ENCODE peak calls at places on chromosomes 16 and 17, in nine cellular contexts. One of them, this sample, is unnamed.

GRCh38 chr16:65180986-65181710 is 59.3 kb upstream of the CDH11 start:
- DNase-seq in activated T-helper 2 cell treated with anti-CD3 and anti-CD28 coated beads, Interferon-gamma antibody, Interleukin-2, Interleukin-4, amounts not matched to agents 10 μg/mL and 5 μg/mL and 100 μg/mL, durations not matched to agents 14 hours and 24 hours and 36 hours: no peak
- DNase-seq in A549: no peak
- DNase-seq in stimulated activated CD4-positive, alpha-beta T cell treated with anti-CD3 and anti-CD28 coated beads, Interleukin-15, amount 100 ng/mL, for 24 hours: no peak
- DNase-seq in HCT116: no peak
- DNase-seq in germinal center: no peak
- DNase-seq in lung microvascular endothelial cell: no peak
- DNase-seq in fibroblast of the aortic adventitia: no peak
- DNase-seq in NCI-H460: no peak
- DNase-seq in this sample: no peak

GRCh38 chr16:67542464-67542863 is 13.8 kb downstream of the RIPOR1 start:
- DNase-seq in HCT116: peak
- DNase-seq in fibroblast of the aortic adventitia: peak
- DNase-seq in germinal center: peak
- DNase-seq in activated T-helper 2 cell treated with anti-CD3 and anti-CD28 coated beads, Interferon-gamma antibody, Interleukin-2, Interleukin-4, amounts not matched to agents 10 μg/mL and 5 μg/mL and 100 μg/mL, durations not matched to agents 14 hours and 24 hours and 36 hours: peak
- DNase-seq in A549: peak
- DNase-seq in stimulated activated CD4-positive, alpha-beta T cell treated with anti-CD3 and anti-CD28 coated beads, Interleukin-15, amount 100 ng/mL, for 24 hours: peak
- DNase-seq in lung microvascular endothelial cell: peak
- DNase-seq in NCI-H460: no peak
- DNase-seq in this sample: no peak

GRCh38 chr17:32502710-32503109 is 15.9 kb downstream of the CDK5R1 start:
- DNase-seq in HCT116: no peak
- DNase-seq in activated T-helper 2 cell treated with anti-CD3 and anti-CD28 coated beads, Interferon-gamma antibody, Interleukin-2, Interleukin-4, amounts not matched to agents 10 μg/mL and 5 μg/mL and 100 μg/mL, durations not matched to agents 14 hours and 24 hours and 36 hours: no peak
- DNase-seq in A549: no peak
- DNase-seq in lung microvascular endothelial cell: no peak
- DNase-seq in NCI-H460: no peak
- DNase-seq in fibroblast of the aortic adventitia: no peak
- DNase-seq in stimulated activated CD4-positive, alpha-beta T cell treated with anti-CD3 and anti-CD28 coated beads, Interleukin-15, amount 100 ng/mL, for 24 hours: no peak
- DNase-seq in germinal center: no peak
- DNase-seq in this sample: no peak

GRCh38 chr17:750431-751037 is 1.5 kb downstream of the GEMIN4 start:
- DNase-seq in activated T-helper 2 cell treated with anti-CD3 and anti-CD28 coated beads, Interferon-gamma antibody, Interleukin-2, Interleukin-4, amounts not matched to agents 10 μg/mL and 5 μg/mL and 100 μg/mL, durations not matched to agents 14 hours and 24 hours and 36 hours: no peak
- DNase-seq in NCI-H460: no peak
- DNase-seq in A549: no peak
- DNase-seq in HCT116: no peak
- DNase-seq in germinal center: no peak
- DNase-seq in lung microvascular endothelial cell: no peak
- DNase-seq in stimulated activated CD4-positive, alpha-beta T cell treated with anti-CD3 and anti-CD28 coated beads, Interleukin-15, amount 100 ng/mL, for 24 hours: no peak
- DNase-seq in fibroblast of the aortic adventitia: no peak
- DNase-seq in this sample: no peak

GRCh38 chr16:69039333-69039941 is 66.0 kb upstream of the HAS3 start:
- DNase-seq in lung microvascular endothelial cell: peak
- DNase-seq in germinal center: no peak
- DNase-seq in fibroblast of the aortic adventitia: no peak
- DNase-seq in NCI-H460: no peak
- DNase-seq in activated T-helper 2 cell treated with anti-CD3 and anti-CD28 coated beads, Interferon-gamma antibody, Interleukin-2, Interleukin-4, amounts not matched to agents 10 μg/mL and 5 μg/mL and 100 μg/mL, durations not matched to agents 14 hours and 24 hours and 36 hours: no peak
- DNase-seq in A549: no peak
- DNase-seq in stimulated activated CD4-positive, alpha-beta T cell treated with anti-CD3 and anti-CD28 coated beads, Interleukin-15, amount 100 ng/mL, for 24 hours: no peak
- DNase-seq in HCT116: no peak
- DNase-seq in this sample: no peak

GRCh38 chr17:65359016-65359415 is 202.4 kb downstream of the AXIN2 start:
- DNase-seq in A549: no peak
- DNase-seq in NCI-H460: no peak
- DNase-seq in lung microvascular endothelial cell: peak
- DNase-seq in stimulated activated CD4-positive, alpha-beta T cell treated with anti-CD3 and anti-CD28 coated beads, Interleukin-15, amount 100 ng/mL, for 24 hours: peak
- DNase-seq in activated T-helper 2 cell treated with anti-CD3 and anti-CD28 coated beads, Interferon-gamma antibody, Interleukin-2, Interleukin-4, amounts not matched to agents 10 μg/mL and 5 μg/mL and 100 μg/mL, durations not matched to agents 14 hours and 24 hours and 36 hours: no peak
- DNase-seq in fibroblast of the aortic adventitia: peak
- DNase-seq in germinal center: no peak
- DNase-seq in HCT116: peak
- DNase-seq in this sample: peak

GRCh38 chr16:70605284-70605659 is 41.1 kb upstream of the IL34 start:
- DNase-seq in germinal center: no peak
- DNase-seq in NCI-H460: no peak
- DNase-seq in A549: no peak
- DNase-seq in stimulated activated CD4-positive, alpha-beta T cell treated with anti-CD3 and anti-CD28 coated beads, Interleukin-15, amount 100 ng/mL, for 24 hours: no peak
- DNase-seq in activated T-helper 2 cell treated with anti-CD3 and anti-CD28 coated beads, Interferon-gamma antibody, Interleukin-2, Interleukin-4, amounts not matched to agents 10 μg/mL and 5 μg/mL and 100 μg/mL, durations not matched to agents 14 hours and 24 hours and 36 hours: no peak
- DNase-seq in fibroblast of the aortic adventitia: peak
- DNase-seq in HCT116: no peak
- DNase-seq in lung microvascular endothelial cell: no peak
- DNase-seq in this sample: no peak

GRCh38 chr16:2019500-2019899 is at the start of gene NPW:
- DNase-seq in activated T-helper 2 cell treated with anti-CD3 and anti-CD28 coated beads, Interferon-gamma antibody, Interleukin-2, Interleukin-4, amounts not matched to agents 10 μg/mL and 5 μg/mL and 100 μg/mL, durations not matched to agents 14 hours and 24 hours and 36 hours: no peak
- DNase-seq in germinal center: no peak
- DNase-seq in HCT116: no peak
- DNase-seq in A549: no peak
- DNase-seq in NCI-H460: no peak
- DNase-seq in lung microvascular endothelial cell: no peak
- DNase-seq in fibroblast of the aortic adventitia: no peak
- DNase-seq in stimulated activated CD4-positive, alpha-beta T cell treated with anti-CD3 and anti-CD28 coated beads, Interleukin-15, amount 100 ng/mL, for 24 hours: peak
- DNase-seq in this sample: no peak

GRCh38 chr16:49640606-49641005 is 215.3 kb downstream of the ZNF423 start:
- DNase-seq in lung microvascular endothelial cell: no peak
- DNase-seq in HCT116: no peak
- DNase-seq in activated T-helper 2 cell treated with anti-CD3 and anti-CD28 coated beads, Interferon-gamma antibody, Interleukin-2, Interleukin-4, amounts not matched to agents 10 μg/mL and 5 μg/mL and 100 μg/mL, durations not matched to agents 14 hours and 24 hours and 36 hours: no peak
- DNase-seq in stimulated activated CD4-positive, alpha-beta T cell treated with anti-CD3 and anti-CD28 coated beads, Interleukin-15, amount 100 ng/mL, for 24 hours: no peak
- DNase-seq in A549: no peak
- DNase-seq in NCI-H460: no peak
- DNase-seq in germinal center: no peak
- DNase-seq in fibroblast of the aortic adventitia: no peak
- DNase-seq in this sample: no peak

GRCh38 chr16:12786077-12786476 is 17.6 kb downstream of the CPPED1 start:
- DNase-seq in A549: no peak
- DNase-seq in fibroblast of the aortic adventitia: no peak
- DNase-seq in HCT116: no peak
- DNase-seq in NCI-H460: no peak
- DNase-seq in activated T-helper 2 cell treated with anti-CD3 and anti-CD28 coated beads, Interferon-gamma antibody, Interleukin-2, Interleukin-4, amounts not matched to agents 10 μg/mL and 5 μg/mL and 100 μg/mL, durations not matched to agents 14 hours and 24 hours and 36 hours: no peak
- DNase-seq in stimulated activated CD4-positive, alpha-beta T cell treated with anti-CD3 and anti-CD28 coated beads, Interleukin-15, amount 100 ng/mL, for 24 hours: no peak
- DNase-seq in germinal center: no peak
- DNase-seq in lung microvascular endothelial cell: no peak
- DNase-seq in this sample: no peak